ENCODE peak calls at places on chromosomes 3 and 15, in seven cellular contexts. One of them, this sample, is unnamed.

GRCh38 chr3:76131396-76132153 is 346.2 kb upstream of the ZNF717 start:
- DNase-seq in pancreas: no peak
- DNase-seq in coronary artery: no peak
- DNase-seq in KBM-7: no peak
- DNase-seq in SW480: no peak
- DNase-seq in amniotic stem cell: no peak
- DNase-seq in bronchial epithelial cell: peak; percentile 2
- DNase-seq in this sample: no peak

GRCh38 chr15:40906947-40907802 is 12.9 kb downstream of the VPS18 start:
- DNase-seq in SW480: peak; percentile 80
- DNase-seq in pancreas: no peak
- DNase-seq in amniotic stem cell: no peak
- DNase-seq in KBM-7: no peak
- DNase-seq in coronary artery: no peak
- DNase-seq in bronchial epithelial cell: no peak
- DNase-seq in this sample: peak; percentile 83

GRCh38 chr15:74257105-74257504 is 21.0 kb downstream of the CCDC33 start:
- DNase-seq in pancreas: no peak
- DNase-seq in KBM-7: no peak
- DNase-seq in amniotic stem cell: no peak
- DNase-seq in SW480: no peak
- DNase-seq in bronchial epithelial cell: no peak
- DNase-seq in coronary artery: no peak
- DNase-seq in this sample: no peak

GRCh38 chr3:48151058-48151806 is 37.0 kb downstream of the CDC25A start:
- DNase-seq in coronary artery: peak; percentile 76
- DNase-seq in KBM-7: peak; percentile 83
- DNase-seq in amniotic stem cell: peak; percentile 71
- DNase-seq in SW480: peak; percentile 79
- DNase-seq in bronchial epithelial cell: peak; percentile 62
- DNase-seq in pancreas: peak; percentile 67
- DNase-seq in this sample: peak; percentile 80

GRCh38 chr3:177894021-177894690 is 642.1 kb upstream of the KCNMB2 start:
- DNase-seq in coronary artery: no peak
- DNase-seq in SW480: no peak
- DNase-seq in amniotic stem cell: no peak
- DNase-seq in bronchial epithelial cell: no peak
- DNase-seq in KBM-7: no peak
- DNase-seq in pancreas: no peak
- DNase-seq in this sample: no peak

GRCh38 chr3:147616998-147617619 is 207.9 kb downstream of the ZIC1 start:
- DNase-seq in bronchial epithelial cell: peak; percentile 8
- DNase-seq in SW480: peak; percentile 12
- DNase-seq in KBM-7: peak; percentile 22
- DNase-seq in amniotic stem cell: no peak
- DNase-seq in coronary artery: no peak
- DNase-seq in pancreas: no peak
- DNase-seq in this sample: no peak

GRCh38 chr3:45778761-45779201 is 17.6 kb downstream of the SLC6A20 start:
- DNase-seq in KBM-7: no peak
- DNase-seq in bronchial epithelial cell: no peak
- DNase-seq in coronary artery: peak; percentile 41
- DNase-seq in amniotic stem cell: no peak
- DNase-seq in pancreas: no peak
- DNase-seq in SW480: no peak
- DNase-seq in this sample: no peak

GRCh38 chr3:146679191-146679590 is 74.0 kb upstream of the PLSCR5 start:
- DNase-seq in coronary artery: no peak
- DNase-seq in bronchial epithelial cell: no peak
- DNase-seq in KBM-7: no peak
- DNase-seq in SW480: no peak
- DNase-seq in pancreas: no peak
- DNase-seq in amniotic stem cell: no peak
- DNase-seq in this sample: no peak

GRCh38 chr3:169147246-169148008 is 516.1 kb downstream of the MECOM start:
- DNase-seq in amniotic stem cell: peak; percentile 26
- DNase-seq in KBM-7: peak; percentile 81
- DNase-seq in SW480: peak; percentile 72
- DNase-seq in bronchial epithelial cell: peak; percentile 69
- DNase-seq in pancreas: peak; percentile 35
- DNase-seq in coronary artery: no peak
- DNase-seq in this sample: peak; percentile 71

GRCh38 chr3:37225481-37225880 is 51.1 kb upstream of the LRRFIP2 start:
- DNase-seq in coronary artery: no peak
- DNase-seq in amniotic stem cell: no peak
- DNase-seq in SW480: no peak
- DNase-seq in KBM-7: no peak
- DNase-seq in bronchial epithelial cell: no peak
- DNase-seq in pancreas: no peak
- DNase-seq in this sample: no peak

GRCh38 chr15:69701198-69701597 is 248.6 kb downstream of the RPLP1 start:
- DNase-seq in SW480: no peak
- DNase-seq in amniotic stem cell: no peak
- DNase-seq in bronchial epithelial cell: no peak
- DNase-seq in pancreas: no peak
- DNase-seq in KBM-7: no peak
- DNase-seq in coronary artery: no peak
- DNase-seq in this sample: no peak

GRCh38 chr3:53724566-53724965 is 121.7 kb downstream of the CHDH start:
- DNase-seq in amniotic stem cell: no peak
- DNase-seq in SW480: no peak
- DNase-seq in coronary artery: no peak
- DNase-seq in KBM-7: no peak
- DNase-seq in pancreas: no peak
- DNase-seq in bronchial epithelial cell: no peak
- DNase-seq in this sample: no peak

GRCh38 chr3:126355777-126356372 is 1.3 kb downstream of the KLF15 start:
- DNase-seq in coronary artery: peak; percentile 99
- DNase-seq in bronchial epithelial cell: no peak
- DNase-seq in pancreas: peak; percentile 99
- DNase-seq in KBM-7: no peak
- DNase-seq in SW480: no peak
- DNase-seq in amniotic stem cell: peak; percentile 8
- DNase-seq in this sample: peak; percentile 84

GRCh38 chr15:71899665-71900064 is 89.3 kb downstream of the NR2E3 start:
- DNase-seq in amniotic stem cell: no peak
- DNase-seq in pancreas: no peak
- DNase-seq in SW480: no peak
- DNase-seq in bronchial epithelial cell: no peak
- DNase-seq in KBM-7: no peak
- DNase-seq in coronary artery: no peak
- DNase-seq in this sample: no peak

GRCh38 chr15:41331281-41331680 is 1.1 kb downstream of the OIP5 start:
- DNase-seq in amniotic stem cell: no peak
- DNase-seq in KBM-7: no peak
- DNase-seq in bronchial epithelial cell: no peak
- DNase-seq in coronary artery: no peak
- DNase-seq in SW480: no peak
- DNase-seq in pancreas: no peak
- DNase-seq in this sample: no peak

GRCh38 chr3:112126501-112126900 is 6.5 kb downstream of the GCSAM start:
- DNase-seq in amniotic stem cell: no peak
- DNase-seq in bronchial epithelial cell: no peak
- DNase-seq in pancreas: no peak
- DNase-seq in KBM-7: no peak
- DNase-seq in SW480: no peak
- DNase-seq in coronary artery: no peak
- DNase-seq in this sample: no peak

GRCh38 chr3:183766107-183766506 is 59.3 kb downstream of the MAP6D1 start:
- DNase-seq in amniotic stem cell: no peak
- DNase-seq in pancreas: no peak
- DNase-seq in coronary artery: no peak
- DNase-seq in KBM-7: no peak
- DNase-seq in SW480: no peak
- DNase-seq in bronchial epithelial cell: no peak
- DNase-seq in this sample: no peak

GRCh38 chr3:134854285-134854684 is 59.2 kb downstream of the EPHB1 start:
- DNase-seq in amniotic stem cell: no peak
- DNase-seq in coronary artery: peak; percentile 50
- DNase-seq in KBM-7: no peak
- DNase-seq in SW480: no peak
- DNase-seq in bronchial epithelial cell: no peak
- DNase-seq in pancreas: no peak
- DNase-seq in this sample: no peak

GRCh38 chr3:158102219-158102612 is 4.0 kb downstream of the SHOX2 start:
- DNase-seq in SW480: peak; percentile 44
- DNase-seq in coronary artery: no peak
- DNase-seq in bronchial epithelial cell: no peak
- DNase-seq in amniotic stem cell: no peak
- DNase-seq in KBM-7: no peak
- DNase-seq in pancreas: no peak
- DNase-seq in this sample: no peak

GRCh38 chr15:63474810-63475316 is 29.5 kb upstream of the USP3 start:
- DNase-seq in amniotic stem cell: no peak
- DNase-seq in KBM-7: peak; percentile 72
- DNase-seq in pancreas: no peak
- DNase-seq in SW480: no peak
- DNase-seq in coronary artery: no peak
- DNase-seq in bronchial epithelial cell: peak; percentile 89
- DNase-seq in this sample: peak; percentile 67

GRCh38 chr15:64667736-64668161 is 107.6 kb downstream of the RBPMS2 start:
- DNase-seq in coronary artery: no peak
- DNase-seq in bronchial epithelial cell: no peak
- DNase-seq in KBM-7: no peak
- DNase-seq in pancreas: no peak
- DNase-seq in amniotic stem cell: no peak
- DNase-seq in SW480: no peak
- DNase-seq in this sample: no peak

GRCh38 chr3:111863942-111864341 is 4.9 kb downstream of the PHLDB2 start:
- DNase-seq in pancreas: no peak
- DNase-seq in amniotic stem cell: no peak
- DNase-seq in SW480: no peak
- DNase-seq in bronchial epithelial cell: no peak
- DNase-seq in KBM-7: no peak
- DNase-seq in coronary artery: no peak
- DNase-seq in this sample: no peak

GRCh38 chr15:58552505-58553364 is 120.9 kb downstream of the LIPC start:
- DNase-seq in pancreas: no peak
- DNase-seq in amniotic stem cell: no peak
- DNase-seq in bronchial epithelial cell: no peak
- DNase-seq in KBM-7: no peak
- DNase-seq in coronary artery: no peak
- DNase-seq in SW480: no peak
- DNase-seq in this sample: no peak

GRCh38 chr3:46423588-46423987 is 16.5 kb downstream of the CCRL2 start:
- DNase-seq in SW480: peak; percentile 48
- DNase-seq in pancreas: no peak
- DNase-seq in KBM-7: no peak
- DNase-seq in amniotic stem cell: no peak
- DNase-seq in bronchial epithelial cell: peak; percentile 87
- DNase-seq in coronary artery: no peak
- DNase-seq in this sample: no peak

GRCh38 chr3:155443821-155444220 is 150.3 kb upstream of the STRIT1 start:
- DNase-seq in pancreas: no peak
- DNase-seq in KBM-7: no peak
- DNase-seq in coronary artery: no peak
- DNase-seq in SW480: no peak
- DNase-seq in bronchial epithelial cell: no peak
- DNase-seq in amniotic stem cell: no peak
- DNase-seq in this sample: no peak

GRCh38 chr3:127857270-127857801 is 35.0 kb upstream of the MGLL start:
- DNase-seq in coronary artery: no peak
- DNase-seq in SW480: no peak
- DNase-seq in amniotic stem cell: no peak
- DNase-seq in pancreas: no peak
- DNase-seq in bronchial epithelial cell: no peak
- DNase-seq in KBM-7: no peak
- DNase-seq in this sample: no peak

GRCh38 chr15:96338772-96339661 is 8.5 kb downstream of the NR2F2 start:
- DNase-seq in coronary artery: no peak
- DNase-seq in amniotic stem cell: no peak
- DNase-seq in SW480: peak; percentile 23
- DNase-seq in pancreas: no peak
- DNase-seq in KBM-7: no peak
- DNase-seq in bronchial epithelial cell: no peak
- DNase-seq in this sample: no peak

GRCh38 chr3:80682951-80683350 is 915.2 kb upstream of the ROBO1 start:
- DNase-seq in coronary artery: no peak
- DNase-seq in pancreas: no peak
- DNase-seq in amniotic stem cell: no peak
- DNase-seq in bronchial epithelial cell: no peak
- DNase-seq in SW480: no peak
- DNase-seq in KBM-7: no peak
- DNase-seq in this sample: no peak

GRCh38 chr3:196192036-196193001 is 18.9 kb downstream of the ZDHHC19 start:
- DNase-seq in amniotic stem cell: no peak
- DNase-seq in KBM-7: peak; percentile 88
- DNase-seq in pancreas: no peak
- DNase-seq in bronchial epithelial cell: no peak
- DNase-seq in SW480: no peak
- DNase-seq in coronary artery: no peak
- DNase-seq in this sample: peak; percentile 55

GRCh38 chr15:92091155-92091734 is 237.7 kb downstream of the SLCO3A1 start:
- DNase-seq in KBM-7: peak; percentile 38
- DNase-seq in pancreas: peak; percentile 27
- DNase-seq in SW480: peak; percentile 61
- DNase-seq in coronary artery: no peak
- DNase-seq in bronchial epithelial cell: peak; percentile 32
- DNase-seq in amniotic stem cell: no peak
- DNase-seq in this sample: peak; percentile 71

GRCh38 chr3:150384517-150385212 is 23.4 kb upstream of the TSC22D2 start:
- DNase-seq in KBM-7: peak; percentile 93
- DNase-seq in SW480: no peak
- DNase-seq in bronchial epithelial cell: no peak
- DNase-seq in amniotic stem cell: no peak
- DNase-seq in pancreas: no peak
- DNase-seq in coronary artery: no peak
- DNase-seq in this sample: no peak

This sample was measured in mucosa of descending colon.